ENCODE peak calls at places on chromosomes 11 and 22, in ten cellular contexts. Z is mammary epithelial cell, O is neural progenitor cell, Y is H9, A is PC-3, B is MM.1S, F is K562, K is H1, N is NT2/D1, T is neuronal stem cell. G is an unnamed sample.
A peak's percentile ranks its signal among the peaks of the same experiment; 100 is the strongest.

GRCh38 chr11:133844217-133844616 is 1.1 kb downstream of the SPATA19 start:
- DNase-seq in K (no peak), Y (no peak), F (no peak), T (no peak), O (no peak), B (no peak), N (no peak), A (no peak), Z (no peak), G (no peak)

GRCh38 chr11:62082292-62082657 is 41.5 kb upstream of the INCENP start:
- DNase-seq in Y (no peak), N (no peak), O (no peak), K (no peak), T (no peak), Z (no peak), B (no peak), A (no peak), F (no peak), G (no peak)

GRCh38 chr11:86941871-86942208 is 13.4 kb downstream of the FZD4 start:
- DNase-seq in Y (no peak), F (no peak), B (no peak), K (no peak), N (no peak), T (no peak), O (no peak), A (peak; percentile 28), Z (no peak), G (peak; percentile 28)

GRCh38 chr22:36815558-36816337 is 1.1 kb downstream of the PVALB start:
- DNase-seq in A (no peak), N (no peak), T (no peak), O (no peak), Z (no peak), Y (no peak), F (no peak), K (no peak), B (no peak), G (no peak)

GRCh38 chr22:50171965-50172421 is 1.5 kb downstream of the PANX2 start:
- DNase-seq in N (no peak), B (no peak), T (no peak), K (no peak), Y (no peak), F (no peak), Z (no peak), O (no peak), A (no peak), G (no peak)

GRCh38 chr22:25027552-25027951 is 75.0 kb downstream of the KIAA1671 start:
- DNase-seq in A (no peak), T (no peak), Y (no peak), K (no peak), F (no peak), O (no peak), B (no peak), Z (peak; percentile 67), N (no peak), G (no peak)

GRCh38 chr22:37282385-37282677 is at the start of gene CYTH4:
- DNase-seq in B (no peak), F (peak; percentile 38), A (peak; percentile 58), N (no peak), T (no peak), K (no peak), O (no peak), Y (no peak), Z (peak; percentile 37), G (peak; percentile 28)

GRCh38 chr22:39254789-39255298 is 10.1 kb upstream of the PDGFB start:
- DNase-seq in N (no peak), T (no peak), O (no peak), A (peak; percentile 38), F (no peak), B (peak; percentile 71), K (no peak), Y (no peak), Z (peak; percentile 74), G (peak; percentile 84)

GRCh38 chr11:119880143-119880542 is 151.1 kb upstream of the NECTIN1 start:
- DNase-seq in Y (peak; percentile 52), F (no peak), A (no peak), Z (no peak), N (no peak), B (no peak), O (peak; percentile 51), T (no peak), K (no peak), G (no peak)

GRCh38 chr11:44950625-44951472 is at the start of gene TP53I11:
- DNase-seq in N (no peak), O (peak; percentile 84), A (peak; percentile 63), B (peak; percentile 52), T (peak; percentile 66), K (no peak), Z (peak; percentile 21), Y (no peak), F (peak; percentile 77), G (peak; percentile 77)

DNA sequence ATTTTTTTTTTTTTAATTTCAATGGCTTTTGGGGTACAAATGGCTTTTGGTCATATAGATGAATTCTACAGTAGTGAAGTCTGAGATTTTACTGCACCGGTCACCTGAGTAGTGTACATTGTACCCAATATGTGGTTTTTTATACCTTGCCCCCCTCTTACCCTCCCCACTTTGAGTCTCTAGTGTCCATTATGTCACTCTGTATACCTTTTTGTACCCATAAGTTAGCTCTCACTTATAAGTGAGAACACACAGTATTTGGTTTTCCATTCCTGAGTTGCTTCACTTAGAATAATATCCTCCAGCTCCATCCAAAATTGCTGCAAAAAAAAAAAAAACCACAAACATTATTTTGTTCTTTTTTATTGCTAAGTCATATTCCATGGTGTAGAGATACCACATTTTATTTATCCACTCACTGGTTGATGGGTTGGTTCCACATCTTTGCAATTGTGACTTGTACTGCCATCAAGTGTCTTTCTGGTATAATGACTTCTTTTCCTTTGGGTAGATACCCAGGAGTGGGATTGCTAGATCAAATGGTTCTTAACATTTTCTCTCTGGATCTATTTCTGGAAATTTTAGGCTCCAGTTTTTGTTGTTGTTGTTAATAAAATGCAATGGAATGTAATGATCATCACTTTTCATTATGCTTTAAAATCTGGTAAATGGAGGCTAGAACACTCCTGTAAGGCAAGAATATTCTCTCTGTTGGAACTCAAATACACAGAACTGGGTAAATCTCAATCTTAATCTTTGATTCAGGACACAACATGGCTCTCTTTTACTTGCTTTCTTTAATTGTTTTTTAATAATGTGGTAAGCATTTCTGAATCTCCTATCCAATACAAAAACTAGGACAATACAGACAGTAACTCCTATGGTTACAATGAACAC is 10.3 kb downstream of the NEAT1 start:
- DNase-seq in Z (peak; percentile 27), Y (no peak), F (no peak), K (no peak), T (no peak), B (peak; percentile 37), N (no peak), A (peak; percentile 62), O (no peak), G (peak; percentile 50)
- H3K9ac ChIP-seq in Z (no peak overlapping the region), Y (no peak overlapping the region), F (no peak overlapping the region), K (no peak overlapping the region), T (no peak overlapping the region), B (no peak overlapping the region), N (no peak overlapping the region), A (no peak overlapping the region), O (no peak overlapping the region), G (no peak overlapping the region)

GRCh38 chr11:18699269-18699596 is 654 bp downstream of the TMEM86A start:
- DNase-seq in N (no peak), Z (no peak), T (no peak), O (no peak), K (no peak), F (no peak), B (no peak), A (no peak), Y (no peak), G (no peak)
- H3K9ac ChIP-seq in N (peak overlapping the region; percentile 42), Z (no peak overlapping the region), T (no peak overlapping the region), O (no peak overlapping the region), K (peak overlapping the region; percentile 46), F (peak overlapping the region; percentile 26), B (peak overlapping the region; percentile 24), A (peak overlapping the region; percentile 43), Y (no peak overlapping the region), G (peak overlapping the region; percentile 68)

DNA sequence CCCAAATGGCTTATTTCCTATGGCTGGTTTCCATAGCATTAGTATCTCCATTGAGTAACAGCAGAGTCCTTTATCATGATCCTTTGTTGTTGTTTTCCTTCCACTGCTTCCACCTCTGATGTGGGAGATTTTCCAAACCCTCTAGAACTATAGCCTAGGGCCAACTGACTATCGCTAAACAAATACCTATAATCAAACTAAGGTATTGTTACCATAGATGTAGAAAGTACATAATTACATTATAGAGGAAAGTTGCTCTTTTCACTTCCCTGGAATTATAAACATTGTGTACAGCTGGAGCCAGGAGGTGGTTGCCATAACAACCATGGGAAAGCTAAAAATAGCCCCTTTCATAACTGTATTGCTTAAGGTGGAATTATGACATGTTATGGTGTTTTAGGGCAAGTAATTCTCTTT is 47.0 kb upstream of the ALKBH3 start:
- DNase-seq in B (no peak), N (no peak), K (no peak), O (no peak), T (no peak), F (no peak), Z (peak; percentile 46), Y (no peak), A (peak; percentile 15), G (peak; percentile 64)
- H3K9ac ChIP-seq in B (no peak overlapping the region), N (no peak overlapping the region), K (no peak overlapping the region), O (no peak overlapping the region), T (no peak overlapping the region), F (no peak overlapping the region), Z (no peak overlapping the region), Y (no peak overlapping the region), A (no peak overlapping the region), G (no peak overlapping the region)

DNA sequence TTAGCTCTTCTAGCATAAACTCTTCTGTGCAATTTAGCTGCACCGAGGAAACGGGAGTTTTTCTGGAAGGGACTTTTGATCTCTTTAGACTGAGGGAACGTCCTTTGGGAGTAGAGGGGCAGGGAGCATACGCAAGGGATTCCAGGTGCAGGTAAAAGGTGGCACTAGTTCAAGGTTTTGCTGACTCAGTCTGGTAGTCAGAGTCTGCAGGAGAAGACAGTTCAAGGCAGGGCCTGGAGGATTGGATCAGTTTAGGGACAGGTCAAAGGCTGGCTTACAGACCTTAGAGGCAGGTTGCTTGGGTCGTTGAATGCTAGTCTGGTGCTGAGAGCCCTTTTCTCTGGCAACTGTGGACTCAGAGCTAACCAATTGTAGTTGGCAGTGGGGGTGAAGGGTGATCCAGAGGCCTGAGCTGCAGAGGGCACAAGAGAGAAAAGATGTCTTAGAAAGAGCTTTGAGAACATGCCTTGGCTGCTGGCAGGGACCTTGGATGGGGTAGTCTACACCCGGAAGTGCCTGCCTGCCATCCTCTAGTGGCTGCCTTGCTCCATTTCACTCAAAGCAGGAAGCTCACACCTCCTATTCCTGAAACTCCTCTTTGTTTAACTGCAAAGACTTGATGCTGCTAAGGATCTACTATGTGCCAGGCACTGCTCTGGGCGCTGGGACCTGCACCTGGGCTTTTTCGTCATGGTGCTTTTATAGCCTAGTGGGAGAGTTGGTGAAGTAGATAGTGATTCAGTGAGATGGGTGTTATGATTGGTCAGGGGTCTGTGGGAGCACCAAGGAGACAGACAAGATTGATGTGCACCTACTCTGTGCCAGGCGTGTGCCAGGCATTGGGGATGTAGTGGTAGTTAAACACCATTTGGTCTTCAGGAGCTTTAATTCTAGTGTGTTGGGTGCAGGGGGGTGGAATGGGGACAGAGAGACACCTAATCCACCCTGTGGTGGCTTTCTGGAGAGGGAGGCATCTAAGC is 17.1 kb downstream of the MIAT start:
- DNase-seq in N (no peak), T (no peak), B (no peak), Z (peak; percentile 29), K (no peak), O (no peak), F (no peak), A (no peak), Y (no peak), G (no peak)
- H3K9ac ChIP-seq in N (peak overlapping the region; percentile 21), T (no peak overlapping the region), B (peak overlapping the region; percentile 96), Z (no peak overlapping the region), K (no peak overlapping the region), O (no peak overlapping the region), F (peak overlapping the region; percentile 93), A (no peak overlapping the region), Y (no peak overlapping the region), G (no peak overlapping the region)

GRCh38 chr11:19409307-19409706 is 168.6 kb upstream of the E2F8 start:
- DNase-seq in O (no peak), K (no peak), Y (no peak), T (no peak), Z (no peak), A (no peak), B (no peak), N (no peak), F (no peak), G (no peak)
- H3K9ac ChIP-seq in O (no peak overlapping the region), K (no peak overlapping the region), Y (no peak overlapping the region), T (no peak overlapping the region), Z (no peak overlapping the region), A (no peak overlapping the region), B (no peak overlapping the region), N (no peak overlapping the region), F (no peak overlapping the region), G (no peak overlapping the region)